ENCODE peak calls at places on chromosomes 13 and 19, in five cellular contexts. N, V, R, U and E are unnamed samples.

GRCh38 chr19:51026554-51026831 is at the start of gene KLK11:
- DNase-seq in N (no peak), V (no peak), R (no peak), U (no peak), E (no peak)

GRCh38 chr19:48120505-48120904 is 9.9 kb upstream of the PLA2G4C start:
- DNase-seq in N (no peak), V (no peak), R (no peak), U (no peak), E (no peak)

GRCh38 chr19:12836529-12836863 is 1.8 kb upstream of the MAST1 start:
- DNase-seq in N (no peak), V (no peak), R (no peak), U (no peak), E (no peak)

GRCh38 chr19:2902590-2903218 is 2.0 kb downstream of the ZNF57 start:
- DNase-seq in N (no peak), V (no peak), R (no peak), U (no peak), E (no peak)

GRCh38 chr19:19674315-19674714 is 5.7 kb downstream of the ZNF101 start:
- DNase-seq in N (no peak), V (no peak), R (no peak), U (no peak), E (no peak)

GRCh38 chr13:32033744-32034143 is 2.2 kb downstream of the FRY start:
- DNase-seq in N (no peak), V (no peak), R (no peak), U (no peak), E (no peak)

GRCh38 chr13:72229067-72229466 is 362.1 kb upstream of the DACH1 start:
- DNase-seq in N (no peak), V (no peak), R (no peak), U (no peak), E (no peak)

GRCh38 chr13:77326905-77327604 is at the start of gene MYCBP2:
- DNase-seq in N (peak; percentile 97), V (peak; percentile 96), R (peak; percentile 98), U (peak; percentile 99), E (peak; percentile 97)

GRCh38 chr13:91909617-91910016 is 511.2 kb downstream of the GPC5 start:
- DNase-seq in N (no peak), V (no peak), R (no peak), U (no peak), E (no peak)

GRCh38 chr19:56393119-56394012 is at the start of gene ZNF582:
- DNase-seq in N (peak; percentile 96), V (peak; percentile 96), R (peak; percentile 94), U (peak; percentile 98), E (peak; percentile 75)

GRCh38 chr13:45055198-45055901 is 65.0 kb upstream of the GTF2F2 start:
- DNase-seq in N (peak; percentile 49), V (no peak), R (no peak), U (peak; percentile 88), E (peak; percentile 83)

GRCh38 chr13:99501952-99502310 is 659 bp downstream of the TM9SF2 start:
- DNase-seq in N (no peak), V (no peak), R (no peak), U (peak; percentile 23), E (no peak)

GRCh38 chr19:12838893-12839656 is 760 bp downstream of the MAST1 start:
- DNase-seq in N (no peak), V (no peak), R (no peak), U (no peak), E (no peak)

GRCh38 chr19:18793144-18794028 is 2.3 kb upstream of the COMP start:
- DNase-seq in N (no peak), V (no peak), R (no peak), U (no peak), E (no peak)

GRCh38 chr19:11332822-11333221 is 6.6 kb downstream of the RAB3D start:
- DNase-seq in N (no peak), V (no peak), R (no peak), U (no peak), E (no peak)

GRCh38 chr13:36062249-36062648 is 68.9 kb downstream of the DCLK1 start:
- DNase-seq in N (no peak), V (no peak), R (no peak), U (no peak), E (no peak)

GRCh38 chr19:14433454-14434156 is 499 bp downstream of the PKN1 start:
- DNase-seq in N (peak; percentile 41), V (no peak), R (no peak), U (no peak), E (no peak)

GRCh38 chr19:28235606-28236125 is 977.3 kb downstream of the UQCRFS1 start:
- DNase-seq in N (no peak), V (no peak), R (no peak), U (no peak), E (no peak)

GRCh38 chr19:42366676-42367075 is 23.4 kb downstream of the CNFN start:
- DNase-seq in N (no peak), V (no peak), R (no peak), U (no peak), E (no peak)

GRCh38 chr19:39515551-39516191 is 732 bp downstream of the SELENOV start:
- DNase-seq in N (no peak), V (no peak), R (no peak), U (no peak), E (no peak)

GRCh38 chr19:33063356-33064116 is 1.2 kb downstream of the RHPN2 start:
- DNase-seq in N (peak; percentile 27), V (no peak), R (no peak), U (peak; percentile 43), E (no peak)

GRCh38 chr19:2422951-2423880 is 4.2 kb downstream of the TIMM13 start:
- DNase-seq in N (no peak), V (no peak), R (no peak), U (no peak), E (no peak)

GRCh38 chr19:19261350-19262189 is 11.5 kb downstream of the TM6SF2 start:
- DNase-seq in N (no peak), V (no peak), R (no peak), U (no peak), E (no peak)

GRCh38 chr19:55112781-55113569 is 4.5 kb downstream of the PPP1R12C start:
- DNase-seq in N (peak; percentile 47), V (no peak), R (no peak), U (no peak), E (no peak)

DNA sequence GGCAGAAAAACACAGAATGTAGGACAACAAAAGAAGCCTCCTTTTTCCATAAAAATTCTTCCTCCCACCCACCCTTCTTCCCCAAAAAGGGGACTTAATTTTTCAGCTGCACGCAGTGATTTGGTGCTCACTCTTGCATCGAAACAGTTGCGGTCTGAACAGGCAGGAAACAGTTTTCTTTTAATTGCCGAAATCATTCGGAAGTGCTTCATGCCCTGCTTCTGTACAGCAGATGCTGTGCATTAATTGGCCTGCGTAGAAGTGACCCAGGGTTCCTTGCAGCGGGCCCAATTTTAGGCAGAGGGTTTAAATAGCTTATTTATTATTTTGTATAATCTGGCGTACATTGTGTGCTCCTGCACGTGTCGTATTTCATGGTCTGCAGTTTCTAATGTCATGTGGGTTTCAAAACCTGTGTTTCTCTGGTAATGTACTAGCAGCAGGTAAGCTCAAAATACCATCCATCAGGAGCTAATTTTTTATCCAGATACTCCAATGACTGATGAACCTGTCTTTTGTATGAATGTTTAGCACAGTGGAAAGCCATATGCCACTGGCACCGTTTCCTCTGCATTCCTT is 66.6 kb downstream of the GGACT start:
- DNase-seq in N (no peak), V (no peak), R (no peak), U (no peak), E (no peak)
- TF ChIP-seq CTCF in N (no peak), V (no peak), R (no peak), U (no peak), E (no peak)

GRCh38 chr13:114338959-114339358 is 24.7 kb downstream of the CHAMP1 start:
- DNase-seq in N (no peak), V (no peak), R (no peak), U (no peak), E (no peak)

GRCh38 chr13:114341003-114341777 is 26.9 kb downstream of the CHAMP1 start:
- DNase-seq in N (no peak), V (no peak), R (no peak), U (no peak), E (no peak)

GRCh38 chr13:114334305-114335053 is 20.2 kb downstream of the CHAMP1 start:
- DNase-seq in N (no peak), V (no peak), R (no peak), U (no peak), E (no peak)

DNA sequence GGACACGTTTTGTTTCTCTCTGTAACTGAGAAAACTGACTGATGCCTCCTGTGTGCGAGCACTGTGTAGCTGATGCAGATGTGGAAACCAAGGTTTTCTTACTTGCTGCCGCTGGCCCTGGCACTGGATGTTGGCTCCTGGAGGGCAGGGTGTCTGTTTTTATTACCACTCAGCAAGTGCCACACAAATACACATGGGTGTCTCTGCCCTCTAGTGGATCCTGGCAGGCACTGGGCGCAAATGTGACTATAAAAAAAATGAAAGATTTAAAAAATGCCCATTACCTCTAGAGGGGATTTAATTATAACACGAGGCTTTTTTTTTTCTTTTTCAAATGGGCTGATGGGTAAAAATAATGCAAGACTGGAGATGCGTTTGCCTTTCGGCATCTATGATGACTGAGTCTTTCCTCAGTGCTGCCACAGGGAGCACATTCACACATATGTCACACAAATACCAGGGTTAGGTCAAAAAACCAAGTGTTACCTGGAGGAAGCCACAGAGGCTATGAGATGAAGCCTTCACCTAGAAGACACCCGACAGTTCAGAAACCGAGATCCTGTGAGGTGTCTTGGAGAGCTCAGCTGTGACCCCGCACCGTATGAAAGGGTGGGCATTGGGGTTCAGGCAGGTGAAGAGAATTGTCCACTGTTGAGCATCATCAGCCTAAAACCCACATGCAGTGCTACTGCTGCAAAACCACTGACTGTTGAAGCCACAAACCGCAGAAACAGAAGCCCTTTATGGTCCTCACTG is 25.7 kb downstream of the CHAMP1 start:
- DNase-seq in N (no peak), V (peak; percentile 18), R (no peak), U (peak; percentile 54), E (no peak)
- H3K4me3 ChIP-seq in N (no peak overlapping the region), V (no peak overlapping the region), R (no peak overlapping the region), U (no peak overlapping the region), E (no peak overlapping the region)

GRCh38 chr19:5539431-5539833 is 28.3 kb downstream of the TINCR start:
- DNase-seq in N (no peak), V (peak; percentile 38), R (no peak), U (no peak), E (no peak)

GRCh38 chr19:5545051-5545450 is 22.7 kb downstream of the TINCR start:
- DNase-seq in N (no peak), V (no peak), R (no peak), U (no peak), E (no peak)

GRCh38 chr19:5540208-5540607 is 27.5 kb downstream of the TINCR start:
- DNase-seq in N (no peak), V (no peak), R (no peak), U (no peak), E (no peak)

GRCh38 chr19:5541456-5541855 is 26.3 kb downstream of the TINCR start:
- DNase-seq in N (no peak), V (no peak), R (no peak), U (no peak), E (no peak)

DNA sequence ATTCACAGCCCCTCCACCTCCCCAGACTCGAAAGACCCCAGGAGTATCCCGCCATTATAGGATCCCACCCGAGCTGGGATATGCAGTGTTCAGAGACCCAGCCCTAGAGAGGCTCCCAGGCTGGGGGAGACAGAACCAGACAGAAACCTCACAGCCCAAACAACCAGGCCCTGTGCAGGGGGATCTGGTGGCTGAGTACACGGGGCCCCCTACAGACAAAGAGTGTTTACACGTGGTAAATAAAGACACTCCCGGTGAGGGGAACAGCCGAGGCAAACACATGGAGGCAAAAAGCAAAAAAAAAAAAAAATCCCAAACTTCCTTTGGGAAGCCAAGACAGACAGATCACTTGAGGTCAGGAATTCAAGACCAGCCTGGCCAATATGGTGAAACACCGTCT is 25.1 kb downstream of the TINCR start:
- DNase-seq in N (no peak), V (no peak), R (no peak), U (no peak), E (no peak)
- TF ChIP-seq CTCF in N (no peak), V (no peak), R (no peak), U (no peak), E (no peak)

GRCh38 chr13:20822406-20822805 is 48.6 kb upstream of the EEF1AKMT1 start:
- DNase-seq in N (no peak), V (no peak), R (no peak), U (no peak), E (no peak)
- H3K4me3 ChIP-seq in N (no peak overlapping the region), V (peak overlapping the region; percentile 52), R (no peak overlapping the region), U (no peak overlapping the region), E (no peak overlapping the region)